ENCODE peak calls at places on chromosomes 4 and X, in seven cellular contexts. A, Q, I, C, T, E and Z are unnamed samples.

GRCh38 chr4:7134737-7135388 is 57.5 kb upstream of the SORCS2 start:
- DNase-seq in C (no peak), A (peak), Q (peak), E (peak), I (peak), T (no peak), Z (no peak)

GRCh38 chr4:37644962-37645361 is 41.2 kb downstream of the RELL1 start:
- DNase-seq in I (peak), E (no peak), T (no peak), A (no peak), C (no peak), Q (no peak), Z (no peak)

GRCh38 chr4:45646885-45647598 is 476.8 kb downstream of the GABRG1 start:
- DNase-seq in A (no peak), I (no peak), E (no peak), C (no peak), T (no peak), Q (no peak), Z (no peak)

GRCh38 chr4:76874176-76874575 is 23.8 kb downstream of the SOWAHB start:
- DNase-seq in A (no peak), C (no peak), T (no peak), Q (no peak), I (no peak), E (no peak), Z (no peak)

GRCh38 chr4:7423801-7424552 is 10.8 kb downstream of the PSAPL1 start:
- DNase-seq in T (no peak), I (peak), E (no peak), A (no peak), Q (no peak), C (no peak), Z (no peak)

GRCh38 chr4:177237291-177237690 is 72.4 kb upstream of the NEIL3 start:
- DNase-seq in A (no peak), Q (no peak), T (no peak), C (no peak), I (no peak), E (no peak), Z (no peak)

GRCh38 chrX:149060921-149061320 is 444.2 kb downstream of the IDS start:
- DNase-seq in A (no peak), E (peak), Q (peak), C (no peak), T (no peak), I (no peak), Z (no peak)

GRCh38 chr4:7073526-7074390 is 5.9 kb upstream of the GRPEL1 start:
- DNase-seq in E (peak), C (no peak), A (peak), I (peak), T (no peak), Q (peak), Z (peak)

GRCh38 chr4:136392576-136392975 is 1139.7 kb downstream of the PCDH18 start:
- DNase-seq in I (no peak), T (no peak), E (no peak), Q (no peak), A (peak), C (no peak), Z (no peak)

GRCh38 chr4:173508386-173509002 is 21.5 kb downstream of the HAND2 start:
- DNase-seq in E (no peak), C (no peak), Q (no peak), I (no peak), T (no peak), A (no peak), Z (no peak)

GRCh38 chr4:72971572-72971971 is 97.9 kb downstream of the COX18 start:
- DNase-seq in C (no peak), E (peak), Q (peak), T (no peak), A (peak), I (no peak), Z (peak)

GRCh38 chr4:183823394-183823793 is 81.7 kb upstream of the STOX2 start:
- DNase-seq in I (no peak), T (no peak), C (no peak), Q (peak), A (peak), E (peak), Z (peak)

GRCh38 chr4:113907559-113907958 is 71.9 kb downstream of the ARSJ start:
- DNase-seq in E (no peak), Q (no peak), T (no peak), I (no peak), A (no peak), C (no peak), Z (no peak)